ENCODE peak calls at places on chromosomes 3 and 15, in eight cellular contexts. F is MCF 10A, Y is GM12865, C is fibroblast of the aortic adventitia, U is uterus, A is tibial nerve, R is nephron progenitor cell, Q is AG09319. L is an unnamed sample.

GRCh38 chr3:123602325-123602724 is 17.5 kb upstream of the HACD2 start:
- DNase-seq in C (peak), R (no peak), U (no peak), A (no peak), Y (no peak), F (peak), Q (peak), L (no peak)

GRCh38 chr15:88232771-88233170 is 23.8 kb downstream of the NTRK3 start:
- DNase-seq in F (no peak), R (peak), Y (no peak), U (no peak), Q (no peak), A (no peak), C (no peak), L (no peak)

GRCh38 chr15:65374831-65375401 is 2.9 kb downstream of the IGDCC3 start:
- DNase-seq in Y (no peak), Q (no peak), A (no peak), R (no peak), F (no peak), U (no peak), C (no peak), L (no peak)

GRCh38 chr15:36793205-36793604 is 213.8 kb downstream of the CDIN1 start:
- DNase-seq in Y (no peak), U (no peak), A (no peak), C (no peak), R (no peak), Q (no peak), F (no peak), L (no peak)

GRCh38 chr3:33392703-33393125 is 47.5 kb downstream of the UBP1 start:
- DNase-seq in C (peak), F (peak), Y (no peak), U (no peak), A (no peak), R (no peak), Q (peak), L (no peak)

GRCh38 chr3:52005571-52005986 is 9.9 kb upstream of the RPL29 start:
- DNase-seq in C (peak), Y (no peak), U (peak), A (no peak), F (no peak), Q (peak), R (peak), L (no peak)

GRCh38 chr15:62211348-62211747 is 46.3 kb upstream of the C2CD4B start:
- DNase-seq in A (no peak), Q (no peak), Y (no peak), R (no peak), C (no peak), U (no peak), F (no peak), L (no peak)

GRCh38 chr3:148178508-148178907 is 519.2 kb upstream of the AGTR1 start:
- DNase-seq in Y (no peak), C (no peak), A (no peak), U (no peak), Q (no peak), R (no peak), F (no peak), L (no peak)

GRCh38 chr15:88258021-88258641 is 1.6 kb upstream of the NTRK3 start:
- DNase-seq in C (peak), Q (no peak), U (no peak), Y (no peak), A (no peak), F (no peak), R (peak), L (peak)

GRCh38 chr15:58147151-58147550 is 9.0 kb downstream of the AQP9 start:
- DNase-seq in A (no peak), Y (peak), R (peak), C (no peak), U (no peak), Q (no peak), F (peak), L (no peak)

GRCh38 chr3:22734756-22735155 is 468.4 kb upstream of the UBE2E2 start:
- DNase-seq in R (no peak), U (no peak), F (peak), Y (no peak), Q (no peak), C (no peak), A (no peak), L (no peak)

GRCh38 chr3:1805331-1805730 is 293.3 kb upstream of the CNTN4 start:
- DNase-seq in U (no peak), Q (no peak), F (peak), C (no peak), A (no peak), Y (no peak), R (no peak), L (no peak)

GRCh38 chr15:94164202-94164807 is 67.1 kb upstream of the MCTP2 start:
- DNase-seq in A (no peak), Q (no peak), Y (peak), F (peak), C (peak), R (peak), U (peak), L (peak)

GRCh38 chr3:51684971-51685751 is 14.1 kb downstream of the TEX264 start:
- DNase-seq in R (no peak), A (no peak), Y (no peak), F (no peak), U (no peak), Q (no peak), C (no peak), L (no peak)

GRCh38 chr3:46417120-46417510 is 10.1 kb downstream of the CCRL2 start:
- DNase-seq in Y (no peak), Q (no peak), C (no peak), R (no peak), U (no peak), A (no peak), F (no peak), L (no peak)

GRCh38 chr3:159711560-159712333 is 276.9 kb upstream of the IL12A start:
- DNase-seq in U (peak), A (no peak), C (peak), R (no peak), F (peak), Q (peak), Y (no peak), L (no peak)

GRCh38 chr15:82680200-82681102 is 29.2 kb downstream of the AP3B2 start:
- DNase-seq in Y (peak), A (no peak), U (no peak), C (no peak), Q (no peak), R (peak), F (peak), L (peak)

GRCh38 chr3:45275006-45275704 is 49.1 kb upstream of the TMEM158 start:
- DNase-seq in U (no peak), F (no peak), R (no peak), Y (no peak), Q (no peak), A (no peak), C (no peak), L (no peak)

GRCh38 chr3:171454026-171454425 is 6.2 kb downstream of the TNIK start:
- DNase-seq in C (no peak), Q (no peak), U (no peak), F (no peak), Y (no peak), A (no peak), R (peak), L (no peak)

GRCh38 chr3:40465456-40465855 is 8.3 kb downstream of the RPL14 start:
- DNase-seq in Y (no peak), A (no peak), Q (no peak), F (no peak), R (no peak), U (no peak), C (no peak), L (no peak)

DNA sequence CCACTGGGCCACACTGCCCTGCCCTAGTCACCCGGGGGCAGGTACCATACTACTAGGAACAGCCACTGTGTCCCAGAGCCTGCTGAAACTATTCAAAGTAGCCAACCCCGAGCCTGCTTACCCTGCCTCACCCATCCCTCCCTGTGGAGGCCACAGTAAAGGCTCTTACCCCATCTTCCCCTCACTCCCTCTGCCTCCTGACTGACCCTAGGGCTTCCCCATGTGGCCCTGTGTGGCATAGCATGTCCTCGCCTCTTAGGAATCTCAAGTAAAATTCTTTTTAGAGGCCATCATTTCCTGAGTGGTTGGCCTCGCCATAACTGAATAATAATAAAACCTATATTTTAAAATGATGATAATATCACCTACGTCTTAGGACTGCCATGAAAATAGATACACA is 112.2 kb upstream of the SLC6A11 start:
- DNase-seq in A (no peak), Q (no peak), U (no peak), F (peak), R (peak), Y (peak), C (peak), L (peak)
- TF ChIP-seq CTCF in A (no peak), Q (no peak), U (no peak), F (peak), R (peak), Y (peak), C (peak), L (peak)

DNA sequence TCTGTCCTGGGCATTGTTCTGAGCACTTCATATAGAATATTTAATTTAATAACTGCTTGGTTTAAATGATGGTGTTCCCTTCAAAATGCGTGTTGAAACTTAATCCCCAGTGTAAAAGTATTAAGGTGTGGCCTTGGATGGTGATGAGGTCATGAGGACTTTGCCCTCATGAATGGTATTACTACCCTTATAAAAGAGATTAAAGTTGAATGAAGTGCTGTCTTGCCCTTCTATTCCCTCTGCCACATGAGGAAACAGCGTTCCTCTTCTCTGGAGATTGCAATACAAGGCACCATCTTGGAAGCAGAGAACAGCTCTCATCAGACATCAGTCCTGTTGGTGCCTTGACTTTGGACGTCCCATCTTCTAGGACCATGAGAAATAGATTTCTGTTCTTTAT is 374.4 kb downstream of the PTPRG start:
- DNase-seq in F (no peak), Y (no peak), R (no peak), Q (no peak), U (no peak), C (no peak), A (no peak), L (no peak)
- TF ChIP-seq CTCF in F (no peak), Y (no peak), R (no peak), Q (no peak), U (no peak), C (no peak), A (no peak), L (no peak)

GRCh38 chr3:111739241-111739952 is 119.7 kb upstream of the PHLDB2 start:
- DNase-seq in Q (no peak), C (peak), Y (no peak), R (no peak), A (no peak), F (peak), U (no peak), L (no peak)
- TF ChIP-seq CTCF in Q (no peak), C (no peak), Y (no peak), R (no peak), A (no peak), F (no peak), U (no peak), L (no peak)

DNA sequence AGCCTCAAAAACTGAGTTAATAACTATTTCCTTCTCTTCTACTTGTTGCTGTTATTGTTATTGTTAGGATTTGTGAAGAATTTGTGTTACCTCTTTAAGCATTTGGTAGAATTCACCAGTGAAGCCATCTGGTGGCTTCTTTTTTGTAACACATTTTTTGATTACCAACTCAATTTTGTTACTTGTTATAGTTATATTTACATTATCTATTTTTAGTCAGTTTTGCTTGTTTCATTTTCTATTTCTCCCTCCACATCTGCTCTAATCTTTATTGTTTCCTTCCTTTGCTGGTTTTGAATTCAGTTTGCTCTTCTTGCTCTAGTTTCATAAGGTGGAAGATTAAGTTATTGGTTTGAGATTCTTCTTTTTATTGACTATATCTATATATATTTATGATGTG is 3.7 kb upstream of the SLC9C1 start:
- DNase-seq in Q (no peak), F (no peak), U (no peak), C (no peak), Y (peak), R (no peak), A (no peak), L (no peak)
- TF ChIP-seq CTCF in Q (no peak), F (no peak), U (no peak), C (no peak), Y (no peak), R (no peak), A (no peak), L (no peak)

GRCh38 chr15:51536965-51537574 is 85.5 kb downstream of the DMXL2 start:
- DNase-seq in F (peak), U (no peak), Q (no peak), A (no peak), C (peak), Y (peak), R (no peak), L (peak)
- TF ChIP-seq CTCF in F (peak), U (no peak), Q (peak), A (no peak), C (peak), Y (peak), R (peak), L (peak)

L was measured in activated CD8-positive, alpha-beta T cell treated with anti-CD3 and anti-CD28 coated beads for 36 hours.